ENCODE peak calls at places on chromosomes 6 and 20, in six cellular contexts. One of them, this sample, is unnamed.

GRCh38 chr6:45715508-45715803 is 300.2 kb downstream of the CLIC5 start:
- DNase-seq in GM18507: no peak
- DNase-seq in cardiac muscle cell: no peak
- DNase-seq in activated B cell treated with CpG ODN at 0.5 μM for 24 hours: no peak
- DNase-seq in WTC11: no peak
- DNase-seq in skeletal muscle cell: no peak
- DNase-seq in this sample: no peak

GRCh38 chr6:121437861-121438651 is 2.6 kb downstream of the GJA1 start:
- DNase-seq in WTC11: peak
- DNase-seq in skeletal muscle cell: no peak
- DNase-seq in activated B cell treated with CpG ODN at 0.5 μM for 24 hours: no peak
- DNase-seq in GM18507: no peak
- DNase-seq in cardiac muscle cell: peak
- DNase-seq in this sample: no peak

GRCh38 chr6:109478848-109479624 is 4.0 kb downstream of the ZBTB24 start:
- DNase-seq in GM18507: no peak
- DNase-seq in skeletal muscle cell: no peak
- DNase-seq in cardiac muscle cell: no peak
- DNase-seq in activated B cell treated with CpG ODN at 0.5 μM for 24 hours: no peak
- DNase-seq in WTC11: no peak
- DNase-seq in this sample: no peak

GRCh38 chr20:61424628-61425420 is 172.8 kb downstream of the CDH4 start:
- DNase-seq in GM18507: no peak
- DNase-seq in skeletal muscle cell: no peak
- DNase-seq in activated B cell treated with CpG ODN at 0.5 μM for 24 hours: no peak
- DNase-seq in WTC11: no peak
- DNase-seq in cardiac muscle cell: no peak
- DNase-seq in this sample: no peak

GRCh38 chr20:4973330-4974097 is 27.8 kb downstream of the SLC23A2 start:
- DNase-seq in skeletal muscle cell: peak
- DNase-seq in WTC11: no peak
- DNase-seq in cardiac muscle cell: peak
- DNase-seq in GM18507: no peak
- DNase-seq in activated B cell treated with CpG ODN at 0.5 μM for 24 hours: peak
- DNase-seq in this sample: no peak

GRCh38 chr6:149383371-149383770 is 16.7 kb upstream of the SUMO4 start:
- DNase-seq in WTC11: no peak
- DNase-seq in GM18507: no peak
- DNase-seq in activated B cell treated with CpG ODN at 0.5 μM for 24 hours: no peak
- DNase-seq in cardiac muscle cell: no peak
- DNase-seq in skeletal muscle cell: no peak
- DNase-seq in this sample: no peak

GRCh38 chr6:47752801-47753200 is 29.0 kb upstream of the OPN5 start:
- DNase-seq in GM18507: no peak
- DNase-seq in skeletal muscle cell: no peak
- DNase-seq in cardiac muscle cell: no peak
- DNase-seq in WTC11: no peak
- DNase-seq in activated B cell treated with CpG ODN at 0.5 μM for 24 hours: no peak
- DNase-seq in this sample: no peak

GRCh38 chr6:44102527-44102926 is 24.7 kb downstream of the MRPL14 start:
- DNase-seq in GM18507: no peak
- DNase-seq in activated B cell treated with CpG ODN at 0.5 μM for 24 hours: no peak
- DNase-seq in skeletal muscle cell: no peak
- DNase-seq in cardiac muscle cell: no peak
- DNase-seq in WTC11: peak
- DNase-seq in this sample: no peak

GRCh38 chr6:148969679-148970078 is 222.8 kb downstream of the UST start:
- DNase-seq in cardiac muscle cell: peak
- DNase-seq in WTC11: no peak
- DNase-seq in GM18507: no peak
- DNase-seq in skeletal muscle cell: peak
- DNase-seq in activated B cell treated with CpG ODN at 0.5 μM for 24 hours: no peak
- DNase-seq in this sample: no peak

GRCh38 chr6:7787137-7787575 is 61.3 kb downstream of the BMP6 start:
- DNase-seq in cardiac muscle cell: peak
- DNase-seq in activated B cell treated with CpG ODN at 0.5 μM for 24 hours: no peak
- DNase-seq in GM18507: no peak
- DNase-seq in WTC11: no peak
- DNase-seq in skeletal muscle cell: peak
- DNase-seq in this sample: no peak

GRCh38 chr20:62186887-62187866 is 4.3 kb downstream of the MTG2 start:
- DNase-seq in cardiac muscle cell: peak
- DNase-seq in activated B cell treated with CpG ODN at 0.5 μM for 24 hours: no peak
- DNase-seq in GM18507: no peak
- DNase-seq in WTC11: no peak
- DNase-seq in skeletal muscle cell: no peak
- DNase-seq in this sample: no peak

GRCh38 chr6:849075-849506 is 156.2 kb upstream of the EXOC2 start:
- DNase-seq in activated B cell treated with CpG ODN at 0.5 μM for 24 hours: no peak
- DNase-seq in WTC11: no peak
- DNase-seq in GM18507: no peak
- DNase-seq in skeletal muscle cell: no peak
- DNase-seq in cardiac muscle cell: no peak
- DNase-seq in this sample: no peak

GRCh38 chr20:19864130-19864529 is 106.1 kb downstream of the RIN2 start:
- DNase-seq in cardiac muscle cell: no peak
- DNase-seq in WTC11: no peak
- DNase-seq in activated B cell treated with CpG ODN at 0.5 μM for 24 hours: no peak
- DNase-seq in GM18507: no peak
- DNase-seq in skeletal muscle cell: no peak
- DNase-seq in this sample: no peak

GRCh38 chr6:15371151-15371550 is 125.3 kb downstream of the JARID2 start:
- DNase-seq in WTC11: no peak
- DNase-seq in activated B cell treated with CpG ODN at 0.5 μM for 24 hours: no peak
- DNase-seq in GM18507: no peak
- DNase-seq in skeletal muscle cell: no peak
- DNase-seq in cardiac muscle cell: no peak
- DNase-seq in this sample: no peak

GRCh38 chr6:84768442-84769174 is 4.2 kb upstream of the TBX18 start:
- DNase-seq in skeletal muscle cell: no peak
- DNase-seq in WTC11: peak
- DNase-seq in GM18507: no peak
- DNase-seq in activated B cell treated with CpG ODN at 0.5 μM for 24 hours: no peak
- DNase-seq in cardiac muscle cell: peak
- DNase-seq in this sample: no peak

GRCh38 chr6:90483116-90483839 is 103.6 kb downstream of the MAP3K7 start:
- DNase-seq in WTC11: no peak
- DNase-seq in cardiac muscle cell: peak
- DNase-seq in GM18507: no peak
- DNase-seq in skeletal muscle cell: no peak
- DNase-seq in activated B cell treated with CpG ODN at 0.5 μM for 24 hours: no peak
- DNase-seq in this sample: no peak

GRCh38 chr6:4300917-4301316 is 165.5 kb upstream of the ECI2 start:
- DNase-seq in cardiac muscle cell: no peak
- DNase-seq in GM18507: no peak
- DNase-seq in WTC11: no peak
- DNase-seq in activated B cell treated with CpG ODN at 0.5 μM for 24 hours: no peak
- DNase-seq in skeletal muscle cell: no peak
- DNase-seq in this sample: no peak

GRCh38 chr6:38477680-38478260 is 162.0 kb downstream of the BTBD9 start:
- DNase-seq in activated B cell treated with CpG ODN at 0.5 μM for 24 hours: no peak
- DNase-seq in GM18507: no peak
- DNase-seq in WTC11: no peak
- DNase-seq in skeletal muscle cell: no peak
- DNase-seq in cardiac muscle cell: no peak
- DNase-seq in this sample: no peak

GRCh38 chr20:38186788-38187221 is 21.7 kb upstream of the TGM2 start:
- DNase-seq in cardiac muscle cell: no peak
- DNase-seq in GM18507: no peak
- DNase-seq in activated B cell treated with CpG ODN at 0.5 μM for 24 hours: no peak
- DNase-seq in skeletal muscle cell: no peak
- DNase-seq in WTC11: no peak
- DNase-seq in this sample: no peak

GRCh38 chr20:25248501-25249172 is 752 bp downstream of the PYGB start:
- DNase-seq in skeletal muscle cell: no peak
- DNase-seq in WTC11: peak
- DNase-seq in cardiac muscle cell: peak
- DNase-seq in GM18507: no peak
- DNase-seq in activated B cell treated with CpG ODN at 0.5 μM for 24 hours: no peak
- DNase-seq in this sample: peak

GRCh38 chr6:132865364-132865763 is 51.0 kb downstream of the RPS12 start:
- DNase-seq in skeletal muscle cell: no peak
- DNase-seq in cardiac muscle cell: no peak
- DNase-seq in WTC11: no peak
- DNase-seq in GM18507: no peak
- DNase-seq in activated B cell treated with CpG ODN at 0.5 μM for 24 hours: no peak
- DNase-seq in this sample: no peak

GRCh38 chr6:140156131-140156530 is 781.7 kb upstream of the CITED2 start:
- DNase-seq in skeletal muscle cell: no peak
- DNase-seq in GM18507: no peak
- DNase-seq in WTC11: no peak
- DNase-seq in cardiac muscle cell: no peak
- DNase-seq in activated B cell treated with CpG ODN at 0.5 μM for 24 hours: no peak
- DNase-seq in this sample: no peak

GRCh38 chr20:11473971-11474370 is 443.7 kb upstream of the BTBD3 start:
- DNase-seq in cardiac muscle cell: no peak
- DNase-seq in skeletal muscle cell: no peak
- DNase-seq in WTC11: no peak
- DNase-seq in activated B cell treated with CpG ODN at 0.5 μM for 24 hours: no peak
- DNase-seq in GM18507: no peak
- DNase-seq in this sample: no peak

GRCh38 chr20:24658920-24659660 is 189.7 kb downstream of the SYNDIG1 start:
- DNase-seq in GM18507: no peak
- DNase-seq in activated B cell treated with CpG ODN at 0.5 μM for 24 hours: no peak
- DNase-seq in skeletal muscle cell: no peak
- DNase-seq in WTC11: no peak
- DNase-seq in cardiac muscle cell: no peak
- DNase-seq in this sample: no peak

GRCh38 chr20:47887064-47887463 is 101.8 kb upstream of the SULF2 start:
- DNase-seq in cardiac muscle cell: no peak
- DNase-seq in WTC11: no peak
- DNase-seq in GM18507: no peak
- DNase-seq in activated B cell treated with CpG ODN at 0.5 μM for 24 hours: no peak
- DNase-seq in skeletal muscle cell: no peak
- DNase-seq in this sample: no peak

GRCh38 chr6:112249489-112249888 is 4.9 kb downstream of the LAMA4 start:
- DNase-seq in cardiac muscle cell: no peak
- DNase-seq in skeletal muscle cell: no peak
- DNase-seq in GM18507: no peak
- DNase-seq in WTC11: no peak
- DNase-seq in activated B cell treated with CpG ODN at 0.5 μM for 24 hours: no peak
- DNase-seq in this sample: no peak

GRCh38 chr20:39302312-39302711 is 340.2 kb downstream of the DHX35 start:
- DNase-seq in cardiac muscle cell: no peak
- DNase-seq in GM18507: no peak
- DNase-seq in activated B cell treated with CpG ODN at 0.5 μM for 24 hours: no peak
- DNase-seq in skeletal muscle cell: no peak
- DNase-seq in WTC11: no peak
- DNase-seq in this sample: no peak

GRCh38 chr6:41801380-41801779 is 13.9 kb downstream of the TOMM6 start:
- DNase-seq in activated B cell treated with CpG ODN at 0.5 μM for 24 hours: no peak
- DNase-seq in cardiac muscle cell: peak
- DNase-seq in GM18507: no peak
- DNase-seq in skeletal muscle cell: no peak
- DNase-seq in WTC11: no peak
- DNase-seq in this sample: no peak

GRCh38 chr6:227074-227782 is 65.1 kb upstream of the DUSP22 start:
- DNase-seq in skeletal muscle cell: peak
- DNase-seq in cardiac muscle cell: no peak
- DNase-seq in WTC11: no peak
- DNase-seq in GM18507: no peak
- DNase-seq in activated B cell treated with CpG ODN at 0.5 μM for 24 hours: no peak
- DNase-seq in this sample: no peak

GRCh38 chr6:158849899-158850806 is 31.0 kb upstream of the EZR start:
- DNase-seq in skeletal muscle cell: peak
- DNase-seq in WTC11: no peak
- DNase-seq in activated B cell treated with CpG ODN at 0.5 μM for 24 hours: no peak
- DNase-seq in GM18507: no peak
- DNase-seq in cardiac muscle cell: peak
- DNase-seq in this sample: no peak

GRCh38 chr6:79180082-79180481 is 54.4 kb downstream of the HMGN3 start:
- DNase-seq in GM18507: no peak
- DNase-seq in activated B cell treated with CpG ODN at 0.5 μM for 24 hours: no peak
- DNase-seq in cardiac muscle cell: no peak
- DNase-seq in WTC11: no peak
- DNase-seq in skeletal muscle cell: no peak
- DNase-seq in this sample: no peak

GRCh38 chr20:3648941-3649340 is 14.3 kb downstream of the GFRA4 start:
- DNase-seq in activated B cell treated with CpG ODN at 0.5 μM for 24 hours: no peak
- DNase-seq in WTC11: no peak
- DNase-seq in GM18507: no peak
- DNase-seq in cardiac muscle cell: no peak
- DNase-seq in skeletal muscle cell: no peak
- DNase-seq in this sample: peak

GRCh38 chr20:11411765-11412164 is 505.9 kb upstream of the BTBD3 start:
- DNase-seq in activated B cell treated with CpG ODN at 0.5 μM for 24 hours: no peak
- DNase-seq in WTC11: peak
- DNase-seq in cardiac muscle cell: no peak
- DNase-seq in GM18507: no peak
- DNase-seq in skeletal muscle cell: no peak
- DNase-seq in this sample: peak

GRCh38 chr20:51383891-51384510 is 158.5 kb downstream of the NFATC2 start:
- DNase-seq in GM18507: no peak
- DNase-seq in skeletal muscle cell: no peak
- DNase-seq in activated B cell treated with CpG ODN at 0.5 μM for 24 hours: no peak
- DNase-seq in cardiac muscle cell: no peak
- DNase-seq in WTC11: no peak
- DNase-seq in this sample: no peak

GRCh38 chr6:166772518-166772917 is 145.5 kb upstream of the RPS6KA2 start:
- DNase-seq in WTC11: peak
- DNase-seq in GM18507: no peak
- DNase-seq in skeletal muscle cell: no peak
- DNase-seq in cardiac muscle cell: no peak
- DNase-seq in activated B cell treated with CpG ODN at 0.5 μM for 24 hours: no peak
- DNase-seq in this sample: no peak

GRCh38 chr6:157240059-157240959 is 83.0 kb downstream of the TMEM242 start:
- DNase-seq in cardiac muscle cell: peak
- DNase-seq in GM18507: no peak
- DNase-seq in activated B cell treated with CpG ODN at 0.5 μM for 24 hours: no peak
- DNase-seq in WTC11: no peak
- DNase-seq in skeletal muscle cell: peak
- DNase-seq in this sample: no peak

GRCh38 chr20:33674294-33675126 is at the start of gene NECAB3:
- DNase-seq in GM18507: no peak
- DNase-seq in WTC11: peak
- DNase-seq in cardiac muscle cell: peak
- DNase-seq in activated B cell treated with CpG ODN at 0.5 μM for 24 hours: peak
- DNase-seq in skeletal muscle cell: no peak
- DNase-seq in this sample: peak

GRCh38 chr20:34528921-34529297 is 12.7 kb downstream of the DYNLRB1 start:
- DNase-seq in WTC11: no peak
- DNase-seq in cardiac muscle cell: no peak
- DNase-seq in GM18507: no peak
- DNase-seq in activated B cell treated with CpG ODN at 0.5 μM for 24 hours: no peak
- DNase-seq in skeletal muscle cell: no peak
- DNase-seq in this sample: no peak

This sample was measured in BE2C.